ENCODE peak calls at places on chromosomes 4 and X, in six cellular contexts. J is body of pancreas, P is IMR-90, S is PC-9, Q is endothelial cell of umbilical vein, O is cardiac muscle cell. E is an unnamed sample. For H3K4me1 and H3K9me3, the result is how much of the 10 kb centered on the place peaks cover.

GRCh38 chr4:89245459-89245858 is 62.1 kb downstream of the GPRIN3 start:
- DNase-seq in P (no peak), S (no peak), O (no peak), J (peak), Q (no peak), E (no peak)

GRCh38 chr4:106647451-106647850 is 278.9 kb upstream of the GIMD1 start:
- DNase-seq in Q (no peak), S (no peak), J (no peak), O (no peak), P (no peak), E (no peak)

GRCh38 chr4:41072021-41072777 is 142.1 kb downstream of the APBB2 start:
- DNase-seq in P (no peak), O (no peak), Q (no peak), S (no peak), J (no peak), E (no peak)

GRCh38 chr4:113899260-113900177 is 79.9 kb downstream of the ARSJ start:
- DNase-seq in S (no peak), P (no peak), Q (no peak), J (no peak), O (no peak), E (no peak)

GRCh38 chr4:144356941-144357381 is 216.4 kb upstream of the GYPA start:
- DNase-seq in P (no peak), O (peak), J (no peak), Q (peak), S (no peak), E (no peak)

GRCh38 chr4:55366621-55367020 is 20.6 kb downstream of the SRD5A3 start:
- DNase-seq in Q (no peak), J (no peak), S (no peak), P (no peak), O (no peak), E (no peak)

GRCh38 chrX:110146521-110146920 is 143.6 kb downstream of the TMEM164 start:
- DNase-seq in J (peak), O (peak), P (peak), Q (peak), S (no peak), E (peak)

GRCh38 chr4:99404595-99405287 is 30.4 kb downstream of the ADH7 start:
- DNase-seq in J (no peak), Q (peak), O (peak), P (peak), S (peak), E (peak)

GRCh38 chrX:143634373-143634685 is 1.6 kb downstream of the SLITRK4 start:
- DNase-seq in Q (no peak), P (no peak), O (no peak), S (no peak), J (no peak), E (no peak)

GRCh38 chr4:22970665-22971064 is 277.9 kb downstream of the GBA3 start:
- DNase-seq in O (no peak), Q (no peak), P (no peak), S (no peak), J (no peak), E (no peak)

GRCh38 chr4:26279446-26279845 is 41.4 kb upstream of the RBPJ start:
- DNase-seq in S (no peak), J (no peak), O (no peak), P (no peak), Q (no peak), E (no peak)

GRCh38 chr4:679571-680083 is 5.3 kb downstream of the MYL5 start:
- DNase-seq in P (no peak), S (no peak), J (no peak), O (no peak), Q (no peak), E (no peak)

GRCh38 chrX:10133980-10134676 is 22.6 kb upstream of the CLCN4 start:
- DNase-seq in P (no peak), O (no peak), Q (no peak), S (no peak), J (no peak), E (no peak)

GRCh38 chrX:110006826-110007375 is 4.0 kb downstream of the TMEM164 start:
- DNase-seq in Q (no peak), J (no peak), S (no peak), P (peak), O (peak), E (no peak)

GRCh38 chr4:128354205-128354821 is 66.7 kb upstream of the PGRMC2 start:
- DNase-seq in P (peak), O (peak), J (peak), Q (peak), S (peak), E (peak)

GRCh38 chr4:150038335-150039076 is 39.7 kb upstream of the DCLK2 start:
- DNase-seq in O (no peak), S (no peak), J (no peak), Q (no peak), P (no peak), E (no peak)

GRCh38 chrX:146243071-146243470 is 425.4 kb downstream of the SLITRK2 start:
- DNase-seq in Q (no peak), J (no peak), S (no peak), O (no peak), P (no peak), E (no peak)

GRCh38 chr4:140187316-140187695 is 33.3 kb upstream of the MAML3 start:
- DNase-seq in P (peak), J (no peak), S (no peak), O (no peak), Q (no peak), E (no peak)

GRCh38 chr4:14383652-14384051 is 618.6 kb upstream of the CPEB2 start:
- DNase-seq in P (no peak), S (no peak), J (no peak), O (no peak), Q (no peak), E (no peak)

GRCh38 chrX:130728208-130728607 is 174.8 kb downstream of the ENOX2 start:
- DNase-seq in O (peak), Q (no peak), J (no peak), P (peak), S (peak), E (peak)

GRCh38 chr4:150310159-150310895 is 232.1 kb downstream of the DCLK2 start:
- DNase-seq in O (peak), S (no peak), P (peak), J (no peak), Q (peak), E (peak)

GRCh38 chr4:138953962-138954371 is 61.6 kb upstream of the NOCT start:
- DNase-seq in S (peak), P (peak), O (peak), Q (peak), J (no peak), E (peak)
- H3K27ac ChIP-seq in S (peak), P (no peak), O (no peak), Q (no peak), J (no peak), E (peak)

GRCh38 chrX:78327370-78328048 is at the start of gene CYSLTR1:
- DNase-seq in Q (no peak), P (no peak), J (no peak), S (no peak), O (no peak), E (no peak)
- H3K4me1 ChIP-seq in Q (under half), P (under half), J (under half), S (under half), O (under half), E (under half)

GRCh38 chrX:75649829-75650228 is 127.0 kb upstream of the ZDHHC15 start:
- DNase-seq in S (no peak), P (no peak), O (no peak), Q (no peak), J (no peak), E (no peak)

GRCh38 chrX:75655627-75656026 is 129.4 kb downstream of the MAGEE2 start:
- DNase-seq in Q (no peak), P (no peak), O (no peak), S (no peak), J (no peak), E (no peak)
- H3K9me3 ChIP-seq in Q (under half), P (under half), O (under half), S (under half), J (under half), E (under half)

DNA sequence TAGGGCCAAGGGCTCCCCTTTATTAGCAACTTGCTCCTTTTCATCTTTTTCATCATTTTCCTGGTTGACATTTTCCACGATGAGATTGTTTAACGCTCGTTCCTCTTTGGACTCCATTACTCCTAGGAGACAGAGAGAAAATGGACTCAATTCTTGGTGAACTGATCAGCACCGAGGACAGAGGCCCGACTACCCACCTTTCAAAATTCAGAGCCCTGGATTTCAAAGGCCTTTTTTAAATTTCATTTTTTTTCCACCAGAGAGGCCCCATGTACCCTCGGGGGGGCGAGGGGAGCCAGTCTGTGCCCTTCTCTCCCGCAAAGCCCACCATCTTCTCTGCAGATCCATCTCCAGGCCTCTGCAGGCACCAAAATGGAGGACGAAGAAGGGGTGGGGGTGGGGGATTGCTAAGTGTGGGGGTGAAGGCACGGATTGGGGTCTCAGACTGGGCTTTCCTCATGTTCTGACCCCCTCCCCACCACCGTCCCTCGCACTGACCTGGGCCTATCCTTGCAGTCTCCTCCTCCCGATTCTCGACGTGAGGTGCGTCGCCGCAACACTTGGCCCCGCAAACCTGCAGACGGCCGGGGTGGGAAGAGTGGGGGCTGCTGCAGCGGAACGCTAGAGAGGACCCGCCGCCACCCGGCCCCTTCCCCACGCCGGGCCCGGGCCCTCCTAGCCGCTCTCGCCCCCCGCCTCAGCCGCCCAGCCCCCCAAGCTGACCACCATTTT is 764 bp downstream of the BEX2 start:
- DNase-seq in Q (no peak), O (no peak), J (peak), P (no peak), S (no peak), E (no peak)
- H3K27ac ChIP-seq in Q (no peak), O (no peak), J (no peak), P (no peak), S (no peak), E (no peak)

GRCh38 chrX:74250574-74250973 is 53.4 kb upstream of the ZCCHC13 start:
- DNase-seq in J (no peak), S (no peak), Q (no peak), P (no peak), O (no peak), E (no peak)

GRCh38 chrX:74246524-74246923 is 57.5 kb upstream of the ZCCHC13 start:
- DNase-seq in Q (no peak), P (peak), S (peak), O (peak), J (no peak), E (peak)

GRCh38 chrX:74249963-74250362 is 54.0 kb upstream of the ZCCHC13 start:
- DNase-seq in J (no peak), O (no peak), P (no peak), S (no peak), Q (peak), E (no peak)

GRCh38 chrX:74251006-74251930 is 52.7 kb upstream of the ZCCHC13 start:
- DNase-seq in O (peak), J (no peak), Q (peak), P (peak), S (peak), E (peak)

DNA sequence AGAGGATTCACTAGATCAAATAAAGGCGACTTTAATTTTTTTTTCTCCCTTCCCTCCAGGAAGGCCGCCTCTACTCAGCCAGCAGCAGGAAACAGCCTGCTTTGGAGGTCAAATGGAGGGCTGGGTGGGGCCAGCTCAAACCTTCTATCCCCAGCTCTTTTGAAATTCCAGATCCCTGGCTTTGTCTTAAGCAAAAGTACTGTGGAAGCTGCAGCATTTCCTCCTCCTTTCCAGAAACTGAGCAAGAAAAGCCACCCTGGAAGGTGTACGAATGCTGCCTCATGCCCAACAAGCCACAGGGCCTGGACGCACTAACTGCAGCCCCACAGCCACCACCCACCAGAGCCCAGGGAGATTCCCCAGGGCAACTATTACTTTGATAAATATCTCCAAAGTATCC is 55.1 kb upstream of the ZCCHC13 start:
- DNase-seq in S (no peak), P (no peak), O (peak), J (no peak), Q (peak), E (peak)
- H3K4me1 ChIP-seq in S (under half), P (under half), O (under half), J (under half), Q (half or more), E (under half)

GRCh38 chrX:148269513-148269912 is 230.9 kb upstream of the AFF2 start:
- DNase-seq in S (no peak), Q (no peak), P (no peak), O (no peak), J (no peak), E (no peak)

GRCh38 chrX:148265829-148266228 is 234.6 kb upstream of the AFF2 start:
- DNase-seq in S (no peak), P (no peak), O (no peak), J (no peak), Q (no peak), E (no peak)

GRCh38 chrX:148270499-148270898 is 229.9 kb upstream of the AFF2 start:
- DNase-seq in J (no peak), Q (peak), O (no peak), P (no peak), S (no peak), E (no peak)

GRCh38 chrX:148268646-148269045 is 231.8 kb upstream of the AFF2 start:
- DNase-seq in Q (no peak), S (no peak), P (no peak), J (no peak), O (no peak), E (no peak)

GRCh38 chrX:148271263-148271662 is 229.2 kb upstream of the AFF2 start:
- DNase-seq in S (no peak), J (no peak), Q (no peak), P (no peak), O (no peak), E (no peak)
- H3K9me3 ChIP-seq in S (under half), J (under half), Q (under half), P (under half), O (under half), E (under half)

GRCh38 chr4:94506822-94507221 is 55.1 kb downstream of the PDLIM5 start:
- DNase-seq in Q (no peak), J (no peak), S (no peak), O (no peak), P (no peak), E (no peak)

GRCh38 chr4:94507708-94508107 is 56.0 kb downstream of the PDLIM5 start:
- DNase-seq in Q (peak), S (peak), O (peak), P (peak), J (peak), E (peak)

GRCh38 chr4:94508256-94508655 is 56.5 kb downstream of the PDLIM5 start:
- DNase-seq in Q (no peak), J (no peak), O (peak), S (no peak), P (peak), E (peak)

GRCh38 chr4:94507281-94507680 is 55.5 kb downstream of the PDLIM5 start:
- DNase-seq in S (no peak), O (no peak), Q (no peak), P (no peak), J (no peak), E (no peak)

DNA sequence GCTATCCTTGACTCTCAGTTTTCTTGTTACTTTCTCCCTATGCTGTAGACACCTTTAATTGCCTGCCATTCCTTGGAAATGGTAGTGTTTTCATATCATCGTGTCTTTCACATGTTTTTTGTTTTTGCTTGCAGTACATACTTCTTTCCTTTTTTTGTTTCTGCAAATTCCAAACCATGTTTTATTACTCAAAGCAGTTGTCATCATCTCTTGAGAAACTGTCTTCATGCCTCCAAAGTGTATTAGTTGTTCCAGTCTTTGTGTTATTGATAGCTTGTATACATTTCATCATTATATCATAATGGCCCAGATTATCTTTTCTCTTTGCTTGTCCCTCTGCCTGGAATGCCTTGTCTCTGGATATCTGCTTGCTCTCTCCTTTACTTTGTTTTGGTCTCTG is 57.1 kb downstream of the PDLIM5 start:
- DNase-seq in O (peak), P (no peak), Q (no peak), J (no peak), S (no peak), E (no peak)
- H3K27ac ChIP-seq in O (peak), P (peak), Q (no peak), J (no peak), S (no peak), E (no peak)

GRCh38 chr4:8204576-8205227 is 5.6 kb downstream of the SH3TC1 start:
- DNase-seq in S (no peak), P (no peak), Q (no peak), O (no peak), J (no peak), E (no peak)
- H3K4me1 ChIP-seq in S (under half), P (under half), Q (under half), O (under half), J (under half), E (under half)